ENCODE peak calls at places on chromosomes 11 and 22, in ten cellular contexts. U, W, F, L, N, G, A, H, Y and V are unnamed samples.

GRCh38 chr11:3855808-3856491 is 486 bp downstream of the STIM1 start:
- DNase-seq in U (peak), W (peak), F (no peak), L (peak), N (no peak), G (peak), A (peak), H (peak), Y (peak), V (peak)

GRCh38 chr11:19735512-19735911 is 22.9 kb downstream of the NAV2 start:
- DNase-seq in U (no peak), W (no peak), F (peak), L (no peak), N (no peak), G (no peak), A (peak), H (no peak), Y (no peak), V (peak)

GRCh38 chr11:43573873-43574272 is 106.7 kb upstream of the HSD17B12 start:
- DNase-seq in U (no peak), W (no peak), F (no peak), L (no peak), N (no peak), G (no peak), A (no peak), H (no peak), Y (no peak), V (no peak)

GRCh38 chr11:111355956-111356659 is 23.0 kb downstream of the POU2AF1 start:
- DNase-seq in U (no peak), W (no peak), F (no peak), L (no peak), N (no peak), G (no peak), A (no peak), H (no peak), Y (no peak), V (no peak)

GRCh38 chr11:131688056-131688693 is 317.8 kb downstream of the NTM start:
- DNase-seq in U (no peak), W (peak), F (peak), L (peak), N (peak), G (peak), A (peak), H (no peak), Y (peak), V (peak)

GRCh38 chr11:121965330-121965729 is 150.7 kb downstream of the BLID start:
- DNase-seq in U (no peak), W (no peak), F (no peak), L (no peak), N (no peak), G (peak), A (peak), H (no peak), Y (no peak), V (peak)

GRCh38 chr11:3089236-3090061 is 32.2 kb upstream of the CARS1 start:
- DNase-seq in U (no peak), W (peak), F (no peak), L (no peak), N (no peak), G (no peak), A (no peak), H (no peak), Y (no peak), V (no peak)

GRCh38 chr22:43878831-43879550 is 12.8 kb downstream of the PNPLA5 start:
- DNase-seq in U (no peak), W (peak), F (no peak), L (no peak), N (no peak), G (no peak), A (no peak), H (no peak), Y (no peak), V (no peak)

GRCh38 chr11:100876826-100877545 is 189.9 kb downstream of the ARHGAP42 start:
- DNase-seq in U (no peak), W (no peak), F (peak), L (no peak), N (no peak), G (no peak), A (peak), H (no peak), Y (no peak), V (peak)

GRCh38 chr11:125190549-125190948 is 26.0 kb downstream of the PKNOX2 start:
- DNase-seq in U (no peak), W (no peak), F (no peak), L (no peak), N (no peak), G (no peak), A (no peak), H (no peak), Y (no peak), V (no peak)

GRCh38 chr22:29265306-29265705 is 2.5 kb downstream of the RHBDD3 start:
- DNase-seq in U (no peak), W (peak), F (no peak), L (no peak), N (no peak), G (no peak), A (no peak), H (no peak), Y (no peak), V (no peak)

GRCh38 chr11:111725621-111726020 is 40.6 kb downstream of the PPP2R1B start:
- DNase-seq in U (no peak), W (no peak), F (no peak), L (no peak), N (no peak), G (no peak), A (no peak), H (no peak), Y (no peak), V (no peak)

GRCh38 chr11:86773009-86773408 is 27.3 kb upstream of the PRSS23 start:
- DNase-seq in U (no peak), W (no peak), F (no peak), L (no peak), N (no peak), G (no peak), A (no peak), H (no peak), Y (no peak), V (no peak)

GRCh38 chr11:9219115-9219514 is 46.0 kb downstream of the DENND5A start:
- DNase-seq in U (no peak), W (no peak), F (no peak), L (no peak), N (no peak), G (no peak), A (no peak), H (no peak), Y (no peak), V (peak)

GRCh38 chr11:76802151-76802550 is 19.0 kb downstream of the TSKU start:
- DNase-seq in U (peak), W (no peak), F (no peak), L (no peak), N (no peak), G (no peak), A (no peak), H (no peak), Y (no peak), V (no peak)

GRCh38 chr11:44338721-44339529 is 29.0 kb upstream of the ALX4 start:
- DNase-seq in U (no peak), W (no peak), F (no peak), L (no peak), N (no peak), G (no peak), A (no peak), H (no peak), Y (no peak), V (no peak)

GRCh38 chr11:3022300-3022967 is 30.3 kb upstream of the NAP1L4 start:
- DNase-seq in U (no peak), W (no peak), F (peak), L (no peak), N (no peak), G (no peak), A (peak), H (no peak), Y (peak), V (peak)

GRCh38 chr11:63901660-63902059 is 15.3 kb downstream of the RCOR2 start:
- DNase-seq in U (no peak), W (no peak), F (no peak), L (no peak), N (no peak), G (no peak), A (no peak), H (no peak), Y (no peak), V (peak)

GRCh38 chr22:25475554-25476022 is 88.9 kb upstream of the GRK3 start:
- DNase-seq in U (no peak), W (no peak), F (peak), L (no peak), N (no peak), G (no peak), A (peak), H (no peak), Y (no peak), V (peak)

GRCh38 chr11:124983674-124984511 is 29.9 kb downstream of the CCDC15 start:
- DNase-seq in U (no peak), W (no peak), F (no peak), L (no peak), N (no peak), G (no peak), A (no peak), H (no peak), Y (no peak), V (no peak)

GRCh38 chr22:17198188-17199130 is 20.8 kb downstream of the ADA2 start:
- DNase-seq in U (no peak), W (no peak), F (no peak), L (peak), N (no peak), G (peak), A (no peak), H (no peak), Y (peak), V (no peak)